ENCODE peak calls at places on chromosomes 6 and 20, in seven cellular contexts. C is WTC11, G is nephron progenitor cell, T is hepatocyte, O is MCF 10A, B is type B pancreatic cell, X is dorsolateral prefrontal cortex. E is an unnamed sample.

GRCh38 chr6:74931567-74931966 is 274.3 kb downstream of the COL12A1 start:
- DNase-seq in C (no peak), G (no peak), T (no peak), O (no peak), B (no peak), X (no peak), E (no peak)

GRCh38 chr6:13629459-13630116 is 14.5 kb downstream of the NOL7 start:
- DNase-seq in C (no peak), G (no peak), T (no peak), O (no peak), B (no peak), X (no peak), E (no peak)

GRCh38 chr6:101779051-101779844 is 385.7 kb downstream of the GRIK2 start:
- DNase-seq in C (no peak), G (no peak), T (no peak), O (peak), B (no peak), X (no peak), E (no peak)

GRCh38 chr20:7843613-7844012 is 96.6 kb downstream of the HAO1 start:
- DNase-seq in C (no peak), G (no peak), T (peak), O (peak), B (no peak), X (no peak), E (no peak)

GRCh38 chr20:45685896-45686295 is 15.9 kb upstream of the WFDC11 start:
- DNase-seq in C (peak), G (peak), T (peak), O (peak), B (no peak), X (no peak), E (no peak)

GRCh38 chr6:169075211-169075621 is 178.4 kb downstream of the THBS2 start:
- DNase-seq in C (no peak), G (no peak), T (peak), O (no peak), B (no peak), X (peak), E (no peak)

GRCh38 chr6:20953019-20953418 is 418.8 kb downstream of the CDKAL1 start:
- DNase-seq in C (no peak), G (no peak), T (no peak), O (no peak), B (no peak), X (no peak), E (no peak)

GRCh38 chr20:23647346-23647745 is 9.6 kb upstream of the CST3 start:
- DNase-seq in C (no peak), G (no peak), T (no peak), O (no peak), B (no peak), X (no peak), E (no peak)

GRCh38 chr6:64984947-64985346 is 722.1 kb downstream of the EYS start:
- DNase-seq in C (no peak), G (no peak), T (no peak), O (no peak), B (no peak), X (no peak), E (no peak)

GRCh38 chr20:3744806-3745685 is 12.6 kb downstream of the HSPA12B start:
- DNase-seq in C (peak), G (peak), T (peak), O (peak), B (no peak), X (no peak), E (peak)

GRCh38 chr6:54315692-54316091 is 7.5 kb downstream of the TINAG start:
- DNase-seq in C (no peak), G (no peak), T (no peak), O (no peak), B (no peak), X (no peak), E (no peak)

GRCh38 chr6:47452899-47453298 is 24.7 kb upstream of the CD2AP start:
- DNase-seq in C (no peak), G (no peak), T (no peak), O (no peak), B (no peak), X (no peak), E (no peak)

GRCh38 chr20:46315311-46315710 is 7.0 kb upstream of the CDH22 start:
- DNase-seq in C (no peak), G (no peak), T (no peak), O (no peak), B (no peak), X (no peak), E (no peak)

GRCh38 chr6:53281518-53282215 is 67.1 kb downstream of the ELOVL5 start:
- DNase-seq in C (no peak), G (no peak), T (no peak), O (no peak), B (no peak), X (no peak), E (no peak)

GRCh38 chr20:19888269-19888669 is 128.9 kb upstream of the NAA20 start:
- DNase-seq in C (no peak), G (peak), T (no peak), O (peak), B (no peak), X (no peak), E (no peak)

GRCh38 chr6:98672681-98673475 is 161.5 kb upstream of the POU3F2 start:
- DNase-seq in C (no peak), G (no peak), T (no peak), O (no peak), B (no peak), X (no peak), E (no peak)

GRCh38 chr6:138726066-138727060 is 47.2 kb upstream of the CCDC28A start:
- DNase-seq in C (no peak), G (no peak), T (no peak), O (no peak), B (no peak), X (no peak), E (no peak)

GRCh38 chr6:5517781-5518180 is 256.5 kb downstream of the FARS2 start:
- DNase-seq in C (no peak), G (no peak), T (no peak), O (no peak), B (no peak), X (no peak), E (no peak)

GRCh38 chr6:44131880-44132279 is 4.5 kb downstream of the TMEM63B start:
- DNase-seq in C (peak), G (no peak), T (no peak), O (no peak), B (no peak), X (no peak), E (no peak)

GRCh38 chr6:44126320-44127149 is 717 bp downstream of the MRPL14 start:
- DNase-seq in C (peak), G (peak), T (peak), O (peak), B (no peak), X (no peak), E (peak)

GRCh38 chr6:44127186-44128019 is at the start of the genes MRPL14 and TMEM63B:
- DNase-seq in C (peak), G (peak), T (peak), O (peak), B (peak), X (peak), E (peak)

GRCh38 chr6:44129841-44130322 is 2.5 kb downstream of the TMEM63B start:
- DNase-seq in C (no peak), G (no peak), T (peak), O (no peak), B (no peak), X (no peak), E (no peak)

GRCh38 chr6:44128020-44128917 is 915 bp downstream of the TMEM63B start:
- DNase-seq in C (peak), G (peak), T (peak), O (peak), B (no peak), X (no peak), E (peak)
- TF ChIP-seq CTCF in C (no peak), G (no peak), T (no peak), O (no peak), B (peak), X (no peak), E (peak)

GRCh38 chr6:157434349-157435016 is 53.5 kb downstream of the ZDHHC14 start:
- DNase-seq in C (no peak), G (no peak), T (peak), O (no peak), B (no peak), X (no peak), E (no peak)

GRCh38 chr6:157436944-157437336 is 56.0 kb downstream of the ZDHHC14 start:
- DNase-seq in C (no peak), G (no peak), T (no peak), O (no peak), B (no peak), X (no peak), E (no peak)

GRCh38 chr6:157438611-157439109 is 57.7 kb downstream of the ZDHHC14 start:
- DNase-seq in C (no peak), G (no peak), T (no peak), O (no peak), B (no peak), X (no peak), E (no peak)

GRCh38 chr6:157433678-157434081 is 52.7 kb downstream of the ZDHHC14 start:
- DNase-seq in C (no peak), G (no peak), T (peak), O (no peak), B (no peak), X (no peak), E (no peak)

GRCh38 chr6:157436200-157436943 is 55.4 kb downstream of the ZDHHC14 start:
- DNase-seq in C (no peak), G (no peak), T (no peak), O (no peak), B (no peak), X (no peak), E (no peak)
- TF ChIP-seq CTCF in C (no peak), G (no peak), T (no peak), O (no peak), B (no peak), X (no peak), E (no peak)

GRCh38 chr6:50259903-50260302 is 210.2 kb upstream of the DEFB112 start:
- DNase-seq in C (no peak), G (no peak), T (no peak), O (no peak), B (no peak), X (no peak), E (no peak)

GRCh38 chr6:50270427-50270826 is 220.7 kb upstream of the DEFB112 start:
- DNase-seq in C (no peak), G (no peak), T (no peak), O (no peak), B (no peak), X (no peak), E (no peak)

DNA sequence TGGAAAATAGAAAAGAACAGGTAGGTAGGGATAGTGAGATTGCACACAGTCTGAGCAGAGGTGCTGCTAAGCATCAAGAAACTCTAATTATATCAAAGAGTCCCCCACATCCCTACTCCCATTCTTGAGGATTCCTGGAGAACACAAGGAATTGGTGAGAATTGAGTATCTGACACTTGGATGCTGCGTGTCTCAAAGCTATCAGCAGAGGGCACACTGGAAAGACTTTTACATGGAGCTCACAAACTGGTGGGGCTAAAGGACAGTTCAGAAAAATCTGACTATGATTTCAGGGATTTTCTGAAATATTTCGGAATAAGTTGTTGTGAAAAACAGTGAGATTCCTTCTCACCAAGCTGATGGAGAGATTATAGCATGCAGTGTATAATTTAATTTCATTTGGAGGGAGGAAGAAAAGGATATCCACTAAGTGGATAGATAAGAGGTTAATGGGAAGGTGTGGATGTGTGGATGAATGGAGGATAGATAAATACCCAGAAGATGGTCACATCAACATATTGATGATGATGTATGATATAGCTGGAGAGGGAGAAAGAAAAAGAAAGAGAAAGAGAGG is 215.4 kb upstream of the DEFB112 start:
- DNase-seq in C (peak), G (no peak), T (peak), O (peak), B (no peak), X (peak), E (no peak)
- TF ChIP-seq CTCF in C (no peak), G (peak), T (peak), O (peak), B (peak), X (no peak), E (peak)

DNA sequence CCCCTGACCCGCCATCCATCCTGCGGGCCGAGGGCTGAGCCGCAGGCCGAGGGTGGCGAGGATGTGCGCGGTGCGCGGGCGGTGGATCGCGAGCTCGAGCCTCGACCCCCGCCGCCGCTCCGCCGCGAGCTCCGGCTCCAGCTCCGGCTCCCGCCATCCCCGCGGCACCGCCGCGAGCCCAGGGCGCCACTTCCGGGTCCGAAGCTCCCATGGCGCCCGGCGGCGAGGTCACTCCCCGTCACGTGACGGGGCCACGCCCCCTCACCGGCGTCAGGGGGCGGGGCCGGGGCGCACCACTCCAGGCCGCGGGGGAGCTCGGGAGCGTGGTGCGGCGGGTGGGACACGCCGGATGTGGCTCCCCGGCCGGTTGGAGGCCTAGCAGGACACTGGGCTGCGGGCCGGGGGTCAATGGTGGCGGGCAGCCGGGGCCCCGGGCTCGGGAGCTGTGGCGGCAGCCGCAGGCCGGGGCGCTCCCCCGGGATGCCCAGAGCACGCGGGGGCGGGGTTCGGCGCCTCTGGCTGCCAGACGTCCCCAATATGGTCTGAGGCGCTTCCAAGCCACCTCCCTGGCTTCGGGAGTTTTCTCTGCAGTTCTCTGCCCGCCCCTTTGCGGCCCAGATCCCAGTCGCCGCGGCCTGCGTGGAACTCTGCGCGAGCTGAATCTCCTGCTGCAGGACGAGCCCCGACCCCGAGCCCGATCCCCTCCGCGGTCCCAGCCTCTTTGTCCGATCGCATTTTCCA is at the start of gene MTCH1:
- DNase-seq in C (peak), G (peak), T (peak), O (peak), B (peak), X (peak), E (peak)
- TF ChIP-seq CTCF in C (no peak), G (no peak), T (no peak), O (no peak), B (no peak), X (no peak), E (no peak)

GRCh38 chr6:112503210-112503609 is 156.1 kb downstream of the RFPL4B start:
- DNase-seq in C (no peak), G (peak), T (no peak), O (no peak), B (no peak), X (no peak), E (peak)

GRCh38 chr6:112501705-112502104 is 154.6 kb downstream of the RFPL4B start:
- DNase-seq in C (peak), G (peak), T (peak), O (no peak), B (peak), X (peak), E (peak)

DNA sequence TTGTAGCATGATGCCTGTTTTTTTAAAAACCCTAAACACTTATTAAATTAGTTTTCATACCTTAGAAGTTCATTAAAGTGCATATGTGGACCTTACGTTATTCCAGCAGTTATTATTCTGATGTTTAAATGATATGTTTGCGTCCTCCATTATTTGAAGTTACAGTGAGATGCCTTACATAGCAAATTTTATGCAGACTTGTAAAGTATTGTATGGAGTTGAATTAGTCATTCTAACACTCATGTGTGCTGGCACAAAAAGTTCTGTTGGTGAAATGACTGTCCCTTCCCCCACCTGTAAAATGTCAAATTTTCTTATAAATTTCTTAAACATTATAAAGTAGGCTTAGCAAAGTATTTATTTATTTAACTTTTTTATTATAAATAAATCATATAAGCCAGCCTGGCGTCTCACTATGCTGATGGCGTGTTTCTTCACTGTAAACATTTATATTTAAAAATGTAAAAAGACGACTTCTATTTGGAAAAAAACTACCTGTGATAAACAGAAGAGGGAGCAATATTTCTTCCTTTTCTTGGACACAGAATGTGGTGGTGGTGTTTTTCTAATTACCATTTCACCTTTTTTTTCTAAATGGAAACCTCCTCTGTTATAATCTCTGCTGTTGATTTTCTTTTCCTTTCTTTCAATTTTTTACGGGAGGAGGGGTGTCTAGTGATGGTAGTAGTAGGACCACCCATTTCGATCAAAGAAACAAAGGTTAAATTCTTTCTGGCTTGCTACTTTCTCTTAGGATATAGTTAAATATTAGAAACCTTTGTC is 155.4 kb downstream of the RFPL4B start:
- DNase-seq in C (no peak), G (no peak), T (peak), O (peak), B (no peak), X (no peak), E (peak)
- TF ChIP-seq CTCF in C (no peak), G (peak), T (peak), O (peak), B (peak), X (peak), E (peak)

DNA sequence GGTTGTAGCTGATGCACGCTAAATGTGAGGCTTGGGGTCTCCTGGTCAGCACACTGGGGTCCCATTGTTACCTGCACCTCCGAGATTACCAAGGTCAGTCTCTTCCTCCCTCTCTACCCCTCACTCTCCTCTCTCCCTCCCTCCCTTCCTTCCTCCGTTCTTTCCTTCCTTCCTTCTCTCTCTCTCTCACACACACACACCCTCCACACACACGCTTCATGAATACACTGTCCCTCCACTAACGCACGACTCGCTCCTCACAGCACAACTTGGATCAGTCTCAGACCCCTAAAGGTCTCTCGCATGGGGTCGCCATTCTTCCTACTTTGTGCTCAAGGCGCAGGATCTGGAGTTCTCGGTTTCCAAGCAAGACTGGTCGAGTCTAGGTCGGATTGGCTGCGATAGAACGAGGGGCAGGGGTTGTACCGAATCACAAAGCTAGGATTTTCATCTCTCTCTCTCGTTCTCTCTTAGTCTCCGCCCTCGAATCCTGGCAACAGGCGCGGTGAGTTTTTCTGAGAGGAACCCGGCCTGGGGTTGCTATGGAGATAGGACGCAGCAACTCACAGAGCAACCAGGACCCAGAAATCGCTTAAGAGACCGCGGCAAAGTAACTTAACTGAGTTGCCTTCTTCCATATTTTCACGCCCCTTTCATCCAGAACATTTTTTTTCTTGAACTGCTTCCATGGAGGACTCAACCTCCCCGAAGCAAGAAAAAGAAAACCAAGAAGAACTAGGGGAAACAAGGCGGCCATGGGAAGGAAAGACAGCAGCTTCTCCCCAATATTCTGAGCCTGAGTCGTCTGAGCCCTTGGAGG is at the start of gene RSPH4A:
- DNase-seq in C (peak), G (peak), T (peak), O (peak), B (peak), X (peak), E (peak)
- TF ChIP-seq CTCF in C (no peak), G (no peak), T (peak), O (no peak), B (peak), X (no peak), E (no peak)

GRCh38 chr6:116633685-116634084 is 17.4 kb downstream of the RSPH4A start:
- DNase-seq in C (no peak), G (no peak), T (peak), O (peak), B (no peak), X (no peak), E (no peak)
- TF ChIP-seq CTCF in C (peak), G (no peak), T (no peak), O (peak), B (peak), X (no peak), E (peak)

GRCh38 chr20:16885746-16886145 is 137.6 kb downstream of the OTOR start:
- DNase-seq in C (no peak), G (no peak), T (no peak), O (no peak), B (no peak), X (no peak), E (no peak)
- TF ChIP-seq CTCF in C (no peak), G (no peak), T (no peak), O (no peak), B (no peak), X (no peak), E (no peak)

DNA sequence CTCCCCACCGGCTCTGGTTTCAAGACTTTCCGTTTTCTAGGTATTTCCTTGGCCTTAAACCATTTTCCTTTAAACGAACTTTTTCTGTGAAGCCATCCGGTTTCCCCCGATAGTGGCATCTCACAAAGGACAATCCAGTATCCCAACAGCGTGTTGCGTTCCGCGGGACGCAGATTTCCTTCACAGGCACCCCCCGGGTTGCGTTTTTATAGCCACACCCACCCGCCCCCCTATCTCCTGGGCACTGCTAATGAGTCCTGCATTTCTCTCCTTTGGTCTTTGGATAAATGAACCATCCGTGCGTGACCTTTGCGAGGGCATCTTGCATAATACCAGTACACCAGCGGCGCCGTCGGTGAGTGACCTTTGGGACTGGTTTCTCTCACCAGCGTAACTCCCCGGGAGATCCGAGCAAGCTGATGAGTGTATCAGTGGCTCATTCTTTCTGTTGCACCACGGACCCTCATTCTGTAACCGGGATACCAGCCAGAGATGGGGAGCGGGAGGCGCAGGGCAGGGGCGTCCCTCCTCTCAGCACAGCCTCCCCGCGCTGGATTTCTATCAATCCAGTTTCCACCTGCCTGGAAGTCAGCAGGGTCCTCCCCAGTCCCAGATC is 581 bp upstream of the NQO2 start:
- DNase-seq in C (no peak), G (no peak), T (peak), O (peak), B (no peak), X (no peak), E (no peak)
- TF ChIP-seq CTCF in C (no peak), G (no peak), T (no peak), O (no peak), B (no peak), X (no peak), E (no peak)